ENCODE peak calls at places on chromosome 14, in nine cellular contexts. One of them, this sample, is unnamed.
A peak's percentile ranks its signal among the peaks of the same experiment; 100 is the strongest.

GRCh38 chr14:37057776-37058175 is 114.6 kb downstream of the SLC25A21 start:
- DNase-seq in nephron progenitor cell: no peak
- DNase-seq in T-helper 17 cell: no peak
- DNase-seq in natural killer cell: no peak
- DNase-seq in stimulated activated effector memory CD8-positive, alpha-beta T cell treated with anti-CD3 and anti-CD28 coated beads, Interleukin-12 subunit alpha, Interleukin-12 subunit beta, amount 100 ng/mL, for 72 hours: no peak
- DNase-seq in WTC11: no peak
- DNase-seq in NCI-H524: no peak
- DNase-seq in HS-27A: no peak
- DNase-seq in activated naive CD4-positive, alpha-beta T cell treated with Interleukin-2 at 50 U/mL for 16 hours: no peak
- DNase-seq in this sample: no peak

GRCh38 chr14:54758041-54758440 is 144.6 kb downstream of the GCH1 start:
- DNase-seq in nephron progenitor cell: no peak
- DNase-seq in T-helper 17 cell: no peak
- DNase-seq in HS-27A: no peak
- DNase-seq in WTC11: no peak
- DNase-seq in stimulated activated effector memory CD8-positive, alpha-beta T cell treated with anti-CD3 and anti-CD28 coated beads, Interleukin-12 subunit alpha, Interleukin-12 subunit beta, amount 100 ng/mL, for 72 hours: no peak
- DNase-seq in natural killer cell: no peak
- DNase-seq in NCI-H524: no peak
- DNase-seq in activated naive CD4-positive, alpha-beta T cell treated with Interleukin-2 at 50 U/mL for 16 hours: no peak
- DNase-seq in this sample: no peak

GRCh38 chr14:23572524-23572828 is 4.9 kb upstream of the AP1G2 start:
- DNase-seq in HS-27A: no peak
- DNase-seq in T-helper 17 cell: no peak
- DNase-seq in NCI-H524: no peak
- DNase-seq in natural killer cell: no peak
- DNase-seq in stimulated activated effector memory CD8-positive, alpha-beta T cell treated with anti-CD3 and anti-CD28 coated beads, Interleukin-12 subunit alpha, Interleukin-12 subunit beta, amount 100 ng/mL, for 72 hours: no peak
- DNase-seq in activated naive CD4-positive, alpha-beta T cell treated with Interleukin-2 at 50 U/mL for 16 hours: no peak
- DNase-seq in WTC11: no peak
- DNase-seq in nephron progenitor cell: no peak
- DNase-seq in this sample: no peak

GRCh38 chr14:56244138-56244789 is 126.1 kb downstream of the PELI2 start:
- DNase-seq in nephron progenitor cell: no peak
- DNase-seq in T-helper 17 cell: no peak
- DNase-seq in NCI-H524: no peak
- DNase-seq in stimulated activated effector memory CD8-positive, alpha-beta T cell treated with anti-CD3 and anti-CD28 coated beads, Interleukin-12 subunit alpha, Interleukin-12 subunit beta, amount 100 ng/mL, for 72 hours: no peak
- DNase-seq in activated naive CD4-positive, alpha-beta T cell treated with Interleukin-2 at 50 U/mL for 16 hours: no peak
- DNase-seq in HS-27A: peak; percentile 71
- DNase-seq in WTC11: no peak
- DNase-seq in natural killer cell: no peak
- DNase-seq in this sample: no peak

GRCh38 chr14:94100847-94101246 is 9.7 kb upstream of the IFI27 start:
- DNase-seq in NCI-H524: no peak
- DNase-seq in nephron progenitor cell: no peak
- DNase-seq in activated naive CD4-positive, alpha-beta T cell treated with Interleukin-2 at 50 U/mL for 16 hours: no peak
- DNase-seq in WTC11: no peak
- DNase-seq in stimulated activated effector memory CD8-positive, alpha-beta T cell treated with anti-CD3 and anti-CD28 coated beads, Interleukin-12 subunit alpha, Interleukin-12 subunit beta, amount 100 ng/mL, for 72 hours: no peak
- DNase-seq in HS-27A: peak; percentile 57
- DNase-seq in T-helper 17 cell: no peak
- DNase-seq in natural killer cell: no peak
- DNase-seq in this sample: no peak

GRCh38 chr14:75069021-75069810 is at the start of gene ZC2HC1C:
- DNase-seq in nephron progenitor cell: peak; percentile 91
- DNase-seq in stimulated activated effector memory CD8-positive, alpha-beta T cell treated with anti-CD3 and anti-CD28 coated beads, Interleukin-12 subunit alpha, Interleukin-12 subunit beta, amount 100 ng/mL, for 72 hours: peak; percentile 72
- DNase-seq in activated naive CD4-positive, alpha-beta T cell treated with Interleukin-2 at 50 U/mL for 16 hours: peak; percentile 65
- DNase-seq in NCI-H524: peak; percentile 73
- DNase-seq in HS-27A: peak; percentile 51
- DNase-seq in WTC11: peak; percentile 97
- DNase-seq in T-helper 17 cell: peak; percentile 21
- DNase-seq in natural killer cell: peak; percentile 30
- DNase-seq in this sample: peak; percentile 41

GRCh38 chr14:101351769-101352168 is 209.5 kb upstream of the DIO3 start:
- DNase-seq in WTC11: no peak
- DNase-seq in stimulated activated effector memory CD8-positive, alpha-beta T cell treated with anti-CD3 and anti-CD28 coated beads, Interleukin-12 subunit alpha, Interleukin-12 subunit beta, amount 100 ng/mL, for 72 hours: no peak
- DNase-seq in NCI-H524: no peak
- DNase-seq in T-helper 17 cell: no peak
- DNase-seq in activated naive CD4-positive, alpha-beta T cell treated with Interleukin-2 at 50 U/mL for 16 hours: no peak
- DNase-seq in HS-27A: no peak
- DNase-seq in natural killer cell: no peak
- DNase-seq in nephron progenitor cell: no peak
- DNase-seq in this sample: no peak

GRCh38 chr14:89600950-89601826 is 184.2 kb upstream of the FOXN3 start:
- DNase-seq in nephron progenitor cell: no peak
- DNase-seq in HS-27A: no peak
- DNase-seq in WTC11: no peak
- DNase-seq in activated naive CD4-positive, alpha-beta T cell treated with Interleukin-2 at 50 U/mL for 16 hours: no peak
- DNase-seq in stimulated activated effector memory CD8-positive, alpha-beta T cell treated with anti-CD3 and anti-CD28 coated beads, Interleukin-12 subunit alpha, Interleukin-12 subunit beta, amount 100 ng/mL, for 72 hours: no peak
- DNase-seq in T-helper 17 cell: no peak
- DNase-seq in NCI-H524: no peak
- DNase-seq in natural killer cell: no peak
- DNase-seq in this sample: no peak

GRCh38 chr14:91458612-91459011 is 41.0 kb upstream of the CCDC88C start:
- DNase-seq in activated naive CD4-positive, alpha-beta T cell treated with Interleukin-2 at 50 U/mL for 16 hours: no peak
- DNase-seq in WTC11: no peak
- DNase-seq in stimulated activated effector memory CD8-positive, alpha-beta T cell treated with anti-CD3 and anti-CD28 coated beads, Interleukin-12 subunit alpha, Interleukin-12 subunit beta, amount 100 ng/mL, for 72 hours: no peak
- DNase-seq in T-helper 17 cell: no peak
- DNase-seq in natural killer cell: no peak
- DNase-seq in NCI-H524: no peak
- DNase-seq in HS-27A: no peak
- DNase-seq in nephron progenitor cell: no peak
- DNase-seq in this sample: no peak

GRCh38 chr14:71776463-71777359 is 155.5 kb upstream of the RGS6 start:
- DNase-seq in WTC11: no peak
- DNase-seq in HS-27A: no peak
- DNase-seq in stimulated activated effector memory CD8-positive, alpha-beta T cell treated with anti-CD3 and anti-CD28 coated beads, Interleukin-12 subunit alpha, Interleukin-12 subunit beta, amount 100 ng/mL, for 72 hours: no peak
- DNase-seq in nephron progenitor cell: no peak
- DNase-seq in natural killer cell: no peak
- DNase-seq in T-helper 17 cell: no peak
- DNase-seq in activated naive CD4-positive, alpha-beta T cell treated with Interleukin-2 at 50 U/mL for 16 hours: no peak
- DNase-seq in NCI-H524: peak; percentile 4
- DNase-seq in this sample: no peak

GRCh38 chr14:96571311-96571710 is 69.1 kb downstream of the PAPOLA start:
- DNase-seq in stimulated activated effector memory CD8-positive, alpha-beta T cell treated with anti-CD3 and anti-CD28 coated beads, Interleukin-12 subunit alpha, Interleukin-12 subunit beta, amount 100 ng/mL, for 72 hours: no peak
- DNase-seq in HS-27A: no peak
- DNase-seq in nephron progenitor cell: no peak
- DNase-seq in NCI-H524: no peak
- DNase-seq in natural killer cell: no peak
- DNase-seq in T-helper 17 cell: no peak
- DNase-seq in activated naive CD4-positive, alpha-beta T cell treated with Interleukin-2 at 50 U/mL for 16 hours: no peak
- DNase-seq in WTC11: no peak
- DNase-seq in this sample: no peak

GRCh38 chr14:105445901-105446845 is 26.5 kb downstream of the MTA1 start:
- DNase-seq in stimulated activated effector memory CD8-positive, alpha-beta T cell treated with anti-CD3 and anti-CD28 coated beads, Interleukin-12 subunit alpha, Interleukin-12 subunit beta, amount 100 ng/mL, for 72 hours: no peak
- DNase-seq in natural killer cell: no peak
- DNase-seq in activated naive CD4-positive, alpha-beta T cell treated with Interleukin-2 at 50 U/mL for 16 hours: no peak
- DNase-seq in NCI-H524: no peak
- DNase-seq in WTC11: no peak
- DNase-seq in T-helper 17 cell: no peak
- DNase-seq in HS-27A: no peak
- DNase-seq in nephron progenitor cell: no peak
- DNase-seq in this sample: no peak

GRCh38 chr14:20652996-20653975 is 11.8 kb upstream of the OR6S1 start:
- DNase-seq in WTC11: peak; percentile 91
- DNase-seq in HS-27A: no peak
- DNase-seq in natural killer cell: peak; percentile 27
- DNase-seq in NCI-H524: no peak
- DNase-seq in stimulated activated effector memory CD8-positive, alpha-beta T cell treated with anti-CD3 and anti-CD28 coated beads, Interleukin-12 subunit alpha, Interleukin-12 subunit beta, amount 100 ng/mL, for 72 hours: no peak
- DNase-seq in T-helper 17 cell: no peak
- DNase-seq in activated naive CD4-positive, alpha-beta T cell treated with Interleukin-2 at 50 U/mL for 16 hours: peak; percentile 56
- DNase-seq in nephron progenitor cell: peak; percentile 64
- DNase-seq in this sample: peak; percentile 87

GRCh38 chr14:80434574-80435321 is 223.4 kb upstream of the DIO2 start:
- DNase-seq in WTC11: no peak
- DNase-seq in T-helper 17 cell: no peak
- DNase-seq in stimulated activated effector memory CD8-positive, alpha-beta T cell treated with anti-CD3 and anti-CD28 coated beads, Interleukin-12 subunit alpha, Interleukin-12 subunit beta, amount 100 ng/mL, for 72 hours: no peak
- DNase-seq in HS-27A: no peak
- DNase-seq in NCI-H524: no peak
- DNase-seq in activated naive CD4-positive, alpha-beta T cell treated with Interleukin-2 at 50 U/mL for 16 hours: no peak
- DNase-seq in nephron progenitor cell: no peak
- DNase-seq in natural killer cell: no peak
- DNase-seq in this sample: no peak

GRCh38 chr14:100297320-100298300 is 8.6 kb downstream of the SLC25A29 start:
- DNase-seq in nephron progenitor cell: no peak
- DNase-seq in HS-27A: no peak
- DNase-seq in stimulated activated effector memory CD8-positive, alpha-beta T cell treated with anti-CD3 and anti-CD28 coated beads, Interleukin-12 subunit alpha, Interleukin-12 subunit beta, amount 100 ng/mL, for 72 hours: no peak
- DNase-seq in activated naive CD4-positive, alpha-beta T cell treated with Interleukin-2 at 50 U/mL for 16 hours: no peak
- DNase-seq in T-helper 17 cell: no peak
- DNase-seq in natural killer cell: no peak
- DNase-seq in WTC11: no peak
- DNase-seq in NCI-H524: no peak
- DNase-seq in this sample: no peak

GRCh38 chr14:90088160-90088559 is 26.4 kb downstream of the KCNK13 start:
- DNase-seq in stimulated activated effector memory CD8-positive, alpha-beta T cell treated with anti-CD3 and anti-CD28 coated beads, Interleukin-12 subunit alpha, Interleukin-12 subunit beta, amount 100 ng/mL, for 72 hours: no peak
- DNase-seq in T-helper 17 cell: no peak
- DNase-seq in nephron progenitor cell: no peak
- DNase-seq in HS-27A: no peak
- DNase-seq in natural killer cell: no peak
- DNase-seq in activated naive CD4-positive, alpha-beta T cell treated with Interleukin-2 at 50 U/mL for 16 hours: no peak
- DNase-seq in WTC11: no peak
- DNase-seq in NCI-H524: no peak
- DNase-seq in this sample: no peak

GRCh38 chr14:102507891-102508312 is 1.7 kb downstream of the ANKRD9 start:
- DNase-seq in natural killer cell: no peak
- DNase-seq in WTC11: no peak
- DNase-seq in T-helper 17 cell: no peak
- DNase-seq in stimulated activated effector memory CD8-positive, alpha-beta T cell treated with anti-CD3 and anti-CD28 coated beads, Interleukin-12 subunit alpha, Interleukin-12 subunit beta, amount 100 ng/mL, for 72 hours: no peak
- DNase-seq in activated naive CD4-positive, alpha-beta T cell treated with Interleukin-2 at 50 U/mL for 16 hours: no peak
- DNase-seq in nephron progenitor cell: no peak
- DNase-seq in HS-27A: no peak
- DNase-seq in NCI-H524: no peak
- DNase-seq in this sample: no peak

GRCh38 chr14:23409966-23410635 is 2.0 kb upstream of the MYH6 start:
- DNase-seq in nephron progenitor cell: no peak
- DNase-seq in NCI-H524: no peak
- DNase-seq in WTC11: no peak
- DNase-seq in HS-27A: no peak
- DNase-seq in stimulated activated effector memory CD8-positive, alpha-beta T cell treated with anti-CD3 and anti-CD28 coated beads, Interleukin-12 subunit alpha, Interleukin-12 subunit beta, amount 100 ng/mL, for 72 hours: no peak
- DNase-seq in activated naive CD4-positive, alpha-beta T cell treated with Interleukin-2 at 50 U/mL for 16 hours: no peak
- DNase-seq in T-helper 17 cell: no peak
- DNase-seq in natural killer cell: no peak
- DNase-seq in this sample: no peak

GRCh38 chr14:67643671-67644070 is 24.0 kb downstream of the ARG2 start:
- DNase-seq in stimulated activated effector memory CD8-positive, alpha-beta T cell treated with anti-CD3 and anti-CD28 coated beads, Interleukin-12 subunit alpha, Interleukin-12 subunit beta, amount 100 ng/mL, for 72 hours: no peak
- DNase-seq in WTC11: no peak
- DNase-seq in HS-27A: no peak
- DNase-seq in T-helper 17 cell: no peak
- DNase-seq in NCI-H524: no peak
- DNase-seq in nephron progenitor cell: no peak
- DNase-seq in natural killer cell: no peak
- DNase-seq in activated naive CD4-positive, alpha-beta T cell treated with Interleukin-2 at 50 U/mL for 16 hours: no peak
- DNase-seq in this sample: no peak

GRCh38 chr14:40436551-40436950 is 1004.3 kb upstream of the FBXO33 start:
- DNase-seq in T-helper 17 cell: no peak
- DNase-seq in activated naive CD4-positive, alpha-beta T cell treated with Interleukin-2 at 50 U/mL for 16 hours: no peak
- DNase-seq in natural killer cell: no peak
- DNase-seq in HS-27A: no peak
- DNase-seq in stimulated activated effector memory CD8-positive, alpha-beta T cell treated with anti-CD3 and anti-CD28 coated beads, Interleukin-12 subunit alpha, Interleukin-12 subunit beta, amount 100 ng/mL, for 72 hours: no peak
- DNase-seq in nephron progenitor cell: no peak
- DNase-seq in WTC11: no peak
- DNase-seq in NCI-H524: no peak
- DNase-seq in this sample: no peak

GRCh38 chr14:39492267-39492666 is 60.0 kb upstream of the FBXO33 start:
- DNase-seq in stimulated activated effector memory CD8-positive, alpha-beta T cell treated with anti-CD3 and anti-CD28 coated beads, Interleukin-12 subunit alpha, Interleukin-12 subunit beta, amount 100 ng/mL, for 72 hours: no peak
- DNase-seq in activated naive CD4-positive, alpha-beta T cell treated with Interleukin-2 at 50 U/mL for 16 hours: no peak
- DNase-seq in WTC11: no peak
- DNase-seq in natural killer cell: no peak
- DNase-seq in HS-27A: peak; percentile 73
- DNase-seq in nephron progenitor cell: no peak
- DNase-seq in T-helper 17 cell: no peak
- DNase-seq in NCI-H524: no peak
- DNase-seq in this sample: no peak

GRCh38 chr14:25049559-25050493 is at the start of gene STXBP6:
- DNase-seq in nephron progenitor cell: peak; percentile 85
- DNase-seq in HS-27A: no peak
- DNase-seq in activated naive CD4-positive, alpha-beta T cell treated with Interleukin-2 at 50 U/mL for 16 hours: no peak
- DNase-seq in T-helper 17 cell: no peak
- DNase-seq in natural killer cell: no peak
- DNase-seq in stimulated activated effector memory CD8-positive, alpha-beta T cell treated with anti-CD3 and anti-CD28 coated beads, Interleukin-12 subunit alpha, Interleukin-12 subunit beta, amount 100 ng/mL, for 72 hours: no peak
- DNase-seq in NCI-H524: peak; percentile 60
- DNase-seq in WTC11: peak; percentile 74
- DNase-seq in this sample: peak; percentile 46